ENCODE peak calls at places on chromosomes 3 and 15, in nine cellular contexts. W is GM10248; P is hepatocyte; S is mesothelial cell of epicardium; D is fibroblast of lung; A is SK-N-SH; O is CD4-positive, alpha-beta T cell; X is GM13976; H is glutamatergic neuron. B is an unnamed sample.

GRCh38 chr3:37734886-37735285 is 126.8 kb upstream of the CTDSPL start:
- DNase-seq in P (no peak), A (no peak), S (no peak), H (no peak), X (no peak), W (no peak), D (no peak), O (no peak), B (no peak)

GRCh38 chr3:141539441-141540187 is 52.8 kb downstream of the RASA2 start:
- DNase-seq in D (no peak), H (no peak), O (no peak), A (no peak), X (no peak), P (no peak), S (no peak), W (no peak), B (no peak)

GRCh38 chr3:50147447-50147846 is 7.7 kb upstream of the SEMA3F start:
- DNase-seq in W (no peak), X (no peak), H (no peak), O (no peak), A (peak), S (no peak), P (no peak), D (no peak), B (no peak)

GRCh38 chr15:66763186-66764066 is 61.4 kb downstream of the SMAD6 start:
- DNase-seq in P (peak), X (no peak), W (no peak), S (no peak), A (peak), O (no peak), H (no peak), D (no peak), B (no peak)

GRCh38 chr15:29726553-29726952 is 95.7 kb downstream of the TJP1 start:
- DNase-seq in W (no peak), S (no peak), O (no peak), X (no peak), A (no peak), D (no peak), H (no peak), P (no peak), B (no peak)

GRCh38 chr15:69027976-69028518 is 13.6 kb downstream of the NOX5 start:
- DNase-seq in O (no peak), P (no peak), A (no peak), D (no peak), W (no peak), H (no peak), S (no peak), X (no peak), B (no peak)

GRCh38 chr15:67107014-67107812 is 41.8 kb downstream of the SMAD3 start:
- DNase-seq in H (no peak), A (no peak), W (no peak), D (peak), O (no peak), P (peak), S (no peak), X (no peak), B (no peak)

GRCh38 chr3:191409791-191410359 is 51.1 kb upstream of the PYDC2 start:
- DNase-seq in A (no peak), H (no peak), S (no peak), P (no peak), W (no peak), X (no peak), D (no peak), O (no peak), B (no peak)

GRCh38 chr3:159356606-159357005 is 554.8 kb downstream of the MFSD1 start:
- DNase-seq in S (no peak), D (no peak), H (no peak), O (no peak), P (no peak), A (no peak), W (peak), X (no peak), B (no peak)

GRCh38 chr3:53525765-53526761 is 31.7 kb downstream of the CACNA1D start:
- DNase-seq in O (no peak), P (peak), W (no peak), H (no peak), X (no peak), A (no peak), D (peak), S (no peak), B (no peak)

GRCh38 chr15:85837011-85837433 is 42.3 kb upstream of the KLHL25 start:
- DNase-seq in H (no peak), P (peak), W (no peak), X (no peak), A (no peak), S (no peak), D (no peak), O (no peak), B (no peak)

GRCh38 chr3:151002582-151002981 is 30.1 kb upstream of the CLRN1 start:
- DNase-seq in S (no peak), P (no peak), A (no peak), W (no peak), D (no peak), O (no peak), X (no peak), H (no peak), B (no peak)

GRCh38 chr3:186093271-186093900 is 15.5 kb downstream of the ETV5 start:
- DNase-seq in A (no peak), X (no peak), P (no peak), D (no peak), S (no peak), H (no peak), O (no peak), W (no peak), B (no peak)

GRCh38 chr15:74265046-74265639 is 29.0 kb downstream of the CCDC33 start:
- DNase-seq in P (peak), S (no peak), A (no peak), O (no peak), W (no peak), X (no peak), D (peak), H (no peak), B (peak)

GRCh38 chr3:190070623-190071347 is 49.9 kb downstream of the P3H2 start:
- DNase-seq in X (no peak), O (no peak), H (no peak), P (no peak), S (no peak), A (no peak), W (no peak), D (peak), B (no peak)

GRCh38 chr3:177061382-177061781 is 135.9 kb downstream of the TBL1XR1 start:
- DNase-seq in H (no peak), D (no peak), X (no peak), A (no peak), S (no peak), P (no peak), W (no peak), O (no peak), B (no peak)

GRCh38 chr3:89234620-89235019 is 127.2 kb downstream of the EPHA3 start:
- DNase-seq in P (no peak), W (no peak), O (no peak), S (no peak), H (no peak), A (no peak), D (no peak), X (no peak), B (no peak)

GRCh38 chr3:162978136-162978535 is 1481.5 kb downstream of the OTOL1 start:
- DNase-seq in X (no peak), P (no peak), O (no peak), W (no peak), A (no peak), D (peak), H (no peak), S (no peak), B (no peak)

GRCh38 chr3:183213941-183214612 is 39.0 kb upstream of the B3GNT5 start:
- DNase-seq in D (no peak), A (no peak), H (no peak), O (no peak), X (no peak), W (no peak), S (no peak), P (no peak), B (no peak)

GRCh38 chr3:535566-536416 is 339.2 kb downstream of the CHL1 start:
- DNase-seq in D (peak), A (peak), P (peak), S (no peak), W (no peak), O (no peak), X (no peak), H (peak), B (no peak)

GRCh38 chr3:157479464-157480243 is 23.6 kb downstream of the VEPH1 start:
- DNase-seq in D (no peak), X (no peak), A (no peak), W (no peak), H (no peak), P (no peak), S (no peak), O (no peak), B (no peak)

GRCh38 chr3:135927170-135927569 is 38.4 kb upstream of the PPP2R3A start:
- DNase-seq in X (no peak), S (no peak), A (peak), W (no peak), D (no peak), P (no peak), H (no peak), O (no peak), B (no peak)

GRCh38 chr15:83850015-83850414 is 196.1 kb downstream of the ADAMTSL3 start:
- DNase-seq in S (no peak), H (no peak), O (no peak), D (no peak), X (no peak), W (no peak), P (no peak), A (no peak), B (no peak)

GRCh38 chr3:134656211-134656800 is 5.5 kb upstream of the KY start:
- DNase-seq in X (no peak), D (no peak), H (no peak), P (no peak), W (no peak), A (no peak), O (no peak), S (no peak), B (no peak)

GRCh38 chr3:134038071-134038491 is 8.4 kb upstream of the SLCO2A1 start:
- DNase-seq in A (no peak), O (no peak), W (no peak), X (no peak), S (no peak), P (peak), D (no peak), H (no peak), B (no peak)

GRCh38 chr3:172383306-172383796 is 64.9 kb downstream of the GHSR start:
- DNase-seq in W (no peak), H (no peak), A (no peak), X (no peak), O (no peak), P (no peak), S (no peak), D (no peak), B (no peak)

GRCh38 chr3:22671848-22672247 is 531.3 kb upstream of the UBE2E2 start:
- DNase-seq in W (no peak), O (no peak), A (no peak), D (no peak), P (no peak), S (no peak), X (no peak), H (no peak), B (no peak)
- TF ChIP-seq CTCF in W (no peak), O (no peak), A (peak), D (no peak), P (no peak), S (no peak), X (no peak), H (no peak), B (no peak)

DNA sequence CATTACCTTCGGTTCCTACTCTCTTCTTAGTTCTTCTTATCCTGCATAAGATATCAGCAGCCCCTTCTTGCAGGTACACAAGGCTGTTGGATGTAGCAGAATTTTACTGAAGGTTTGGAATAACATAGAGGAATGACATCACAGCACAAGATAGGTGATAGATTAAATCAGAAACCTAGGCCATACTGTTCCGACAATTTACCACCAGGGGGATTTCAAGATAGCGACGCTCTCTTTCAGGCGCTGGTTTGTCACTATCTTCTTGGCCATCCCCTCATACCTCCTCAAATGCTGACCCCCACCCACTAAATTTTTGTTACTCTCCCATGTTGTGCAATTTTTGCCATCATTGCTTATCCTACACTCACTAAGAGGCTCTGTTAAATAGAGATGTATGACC is 3.5 kb downstream of the SIDT1 start:
- DNase-seq in W (no peak), H (no peak), S (no peak), D (no peak), P (no peak), O (no peak), A (peak), X (no peak), B (no peak)
- TF ChIP-seq CTCF in W (no peak), H (peak), S (peak), D (peak), P (no peak), O (peak), A (peak), X (no peak), B (peak)

GRCh38 chr3:7999363-7999762 is 502.3 kb upstream of the LMCD1 start:
- DNase-seq in A (peak), O (no peak), P (no peak), D (no peak), H (no peak), W (no peak), X (no peak), S (no peak), B (no peak)
- TF ChIP-seq CTCF in A (no peak), O (no peak), P (no peak), D (no peak), H (no peak), W (no peak), X (no peak), S (no peak), B (no peak)

GRCh38 chr3:16595778-16596177 is 9.4 kb downstream of the DAZL start:
- DNase-seq in A (no peak), X (no peak), S (no peak), W (no peak), H (no peak), O (no peak), P (no peak), D (no peak), B (no peak)
- TF ChIP-seq CTCF in A (no peak), X (no peak), S (no peak), W (no peak), H (no peak), O (no peak), P (no peak), D (peak), B (no peak)

DNA sequence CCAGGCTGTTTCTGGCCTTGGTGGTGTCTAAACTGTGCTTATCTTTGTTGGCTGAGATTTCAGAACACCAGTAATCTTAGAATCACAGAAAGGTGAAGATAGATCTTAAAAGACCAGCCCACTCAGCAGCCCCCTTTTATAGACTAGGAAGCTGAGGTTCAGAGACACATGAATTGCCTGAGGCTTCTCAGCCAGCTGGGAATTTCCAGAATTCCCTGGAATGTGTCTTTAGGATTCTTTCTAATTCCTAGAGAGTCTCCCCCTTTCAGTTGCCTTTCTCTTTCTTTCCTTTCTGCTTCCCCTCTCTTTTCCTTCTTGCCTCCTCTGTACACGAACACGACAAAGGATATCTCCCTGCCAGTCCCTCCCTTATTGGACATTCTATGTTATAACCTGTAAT is 19.5 kb downstream of the ANKUB1 start:
- DNase-seq in O (no peak), S (no peak), A (no peak), H (no peak), P (no peak), X (no peak), D (no peak), W (no peak), B (no peak)
- TF ChIP-seq CTCF in O (no peak), S (no peak), A (no peak), H (no peak), P (no peak), X (no peak), D (no peak), W (no peak), B (no peak)

DNA sequence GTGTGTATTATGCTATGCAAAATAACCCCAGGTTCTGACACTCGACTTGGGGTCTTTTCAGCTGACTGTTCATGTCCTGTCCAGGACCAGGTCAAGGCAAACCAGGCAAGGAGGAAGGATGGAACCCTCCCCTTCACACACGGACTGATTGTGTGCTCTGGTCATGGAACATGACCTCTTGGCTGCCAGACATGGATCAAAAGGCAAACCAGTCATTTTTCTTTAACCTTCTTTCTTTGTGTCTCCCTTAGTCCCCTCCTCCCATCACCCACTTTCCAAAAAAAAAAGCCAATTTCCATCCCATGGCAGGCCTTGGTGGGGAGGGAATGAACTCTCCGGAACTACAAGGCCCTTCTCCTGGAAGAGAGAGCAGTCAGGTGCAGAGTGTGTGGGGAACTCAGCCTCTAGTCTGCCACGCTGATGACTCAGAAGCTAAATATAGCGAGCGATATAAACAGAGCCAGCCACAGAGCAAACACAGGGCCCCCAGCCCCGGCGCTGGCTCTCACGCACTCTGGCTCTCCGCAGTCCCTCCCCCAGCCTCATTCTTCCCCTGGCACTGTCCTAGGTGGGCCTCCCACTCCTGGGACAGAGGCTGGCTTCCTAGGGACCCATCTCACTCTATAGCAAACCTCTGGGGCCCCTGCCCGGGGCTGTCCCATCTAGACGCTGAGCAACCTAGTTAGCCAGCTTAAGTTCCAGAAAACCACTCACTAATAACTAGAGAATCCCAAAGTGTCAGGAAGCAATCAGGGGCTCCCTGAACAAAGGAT is 10.0 kb downstream of the BMF start:
- DNase-seq in H (no peak), X (peak), O (peak), S (no peak), W (peak), A (peak), P (peak), D (peak), B (no peak)
- TF ChIP-seq CTCF in H (no peak), X (no peak), O (no peak), S (no peak), W (no peak), A (no peak), P (no peak), D (no peak), B (no peak)

GRCh38 chr3:59482684-59483083 is 432.9 kb upstream of the CFAP20DC start:
- DNase-seq in W (no peak), S (no peak), X (no peak), A (no peak), O (no peak), D (no peak), H (no peak), P (no peak), B (no peak)

GRCh38 chr3:59486468-59486964 is 436.7 kb upstream of the CFAP20DC start:
- DNase-seq in H (no peak), D (no peak), S (no peak), X (no peak), A (no peak), O (no peak), P (no peak), W (no peak), B (no peak)

GRCh38 chr3:59483191-59483590 is 433.4 kb upstream of the CFAP20DC start:
- DNase-seq in W (no peak), P (no peak), S (no peak), X (no peak), A (no peak), H (no peak), D (no peak), O (no peak), B (no peak)

GRCh38 chr3:59482001-59482400 is 432.2 kb upstream of the CFAP20DC start:
- DNase-seq in W (no peak), H (no peak), O (no peak), X (no peak), D (no peak), S (no peak), P (no peak), A (no peak), B (no peak)

GRCh38 chr3:59480486-59480995 is 430.7 kb upstream of the CFAP20DC start:
- DNase-seq in O (no peak), D (peak), W (no peak), A (no peak), H (no peak), P (no peak), X (no peak), S (no peak), B (no peak)
- TF ChIP-seq CTCF in O (no peak), D (no peak), W (no peak), A (no peak), H (no peak), P (no peak), X (no peak), S (no peak), B (no peak)

GRCh38 chr3:194269610-194270145 is 81.5 kb downstream of the CPN2 start:
- DNase-seq in S (peak), D (peak), O (no peak), A (peak), H (peak), P (peak), X (peak), W (no peak), B (no peak)
- TF ChIP-seq CTCF in S (no peak), D (peak), O (no peak), A (no peak), H (no peak), P (peak), X (no peak), W (no peak), B (no peak)